ENCODE peak calls at places on chromosome 7, in four cellular contexts. T, M, B and U are unnamed samples.

GRCh38 chr7:44286182-44286617 is 39.2 kb downstream of the CAMK2B start:
- DNase-seq in T (no peak), M (peak; percentile 54), B (no peak), U (peak; percentile 36)

GRCh38 chr7:16801111-16801542 is 3.7 kb downstream of the AGR2 start:
- DNase-seq in T (peak; percentile 45), M (peak; percentile 59), B (peak; percentile 27), U (no peak)

GRCh38 chr7:84258628-84259027 is 64.0 kb upstream of the SEMA3A start:
- DNase-seq in T (no peak), M (no peak), B (no peak), U (no peak)

GRCh38 chr7:151493083-151493482 is 26.6 kb downstream of the RHEB start:
- DNase-seq in T (no peak), M (no peak), B (no peak), U (no peak)

GRCh38 chr7:43834463-43835251 is 34.7 kb downstream of the MRPS24 start:
- DNase-seq in T (no peak), M (no peak), B (no peak), U (no peak)

GRCh38 chr7:155408657-155409586 is 49.0 kb upstream of the EN2 start:
- DNase-seq in T (peak; percentile 61), M (no peak), B (peak; percentile 20), U (peak; percentile 23)

GRCh38 chr7:81235896-81236479 is 317.1 kb upstream of the SEMA3C start:
- DNase-seq in T (no peak), M (no peak), B (no peak), U (no peak)

GRCh38 chr7:81611805-81612204 is 158.0 kb downstream of the HGF start:
- DNase-seq in T (no peak), M (no peak), B (no peak), U (no peak)

GRCh38 chr7:29224726-29225125 is 30.2 kb downstream of the CHN2 start:
- DNase-seq in T (no peak), M (no peak), B (no peak), U (no peak)

GRCh38 chr7:134357486-134357885 is 40.8 kb upstream of the SLC35B4 start:
- DNase-seq in T (peak; percentile 31), M (no peak), B (no peak), U (no peak)

GRCh38 chr7:84722086-84722485 is 464.8 kb downstream of the SEMA3D start:
- DNase-seq in T (no peak), M (no peak), B (no peak), U (no peak)

GRCh38 chr7:142753366-142753765 is 4.1 kb downstream of the PRSS1 start:
- DNase-seq in T (no peak), M (no peak), B (no peak), U (no peak)

GRCh38 chr7:92988051-92988450 is 129.7 kb downstream of the SAMD9 start:
- DNase-seq in T (peak; percentile 8), M (peak; percentile 31), B (peak; percentile 54), U (no peak)

GRCh38 chr7:74105992-74106391 is 22.4 kb downstream of the LIMK1 start:
- DNase-seq in T (no peak), M (no peak), B (no peak), U (no peak)

GRCh38 chr7:155741061-155741460 is 71.2 kb downstream of the SHH start:
- DNase-seq in T (no peak), M (no peak), B (no peak), U (no peak)

GRCh38 chr7:82506702-82507101 is 63.1 kb upstream of the CACNA2D1 start:
- DNase-seq in T (no peak), M (no peak), B (no peak), U (no peak)

GRCh38 chr7:123185756-123186155 is 14.0 kb downstream of the SLC13A1 start:
- DNase-seq in T (no peak), M (no peak), B (no peak), U (no peak)

GRCh38 chr7:74379938-74380337 is 73.8 kb upstream of the GTF2IRD1 start:
- DNase-seq in T (no peak), M (peak; percentile 6), B (no peak), U (no peak)

DNA sequence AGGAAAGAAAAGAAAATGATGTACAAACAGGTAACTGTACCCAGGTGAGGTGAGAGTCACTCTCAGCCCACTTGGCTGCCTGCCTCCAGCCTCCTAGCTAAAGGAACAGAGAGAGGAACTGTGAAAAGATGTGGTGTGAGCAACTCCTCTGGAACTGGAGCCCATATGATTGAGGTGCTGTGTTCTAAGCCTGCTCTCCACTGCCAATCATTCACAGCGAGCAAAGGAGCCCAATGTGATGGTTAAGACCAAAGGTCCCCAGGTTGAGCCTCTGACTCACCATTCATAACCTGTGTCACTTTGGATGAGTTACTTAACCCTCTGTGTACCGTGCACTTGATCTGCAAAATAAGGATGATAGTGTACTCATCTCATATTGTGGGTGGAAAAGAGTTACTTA is 868.1 kb upstream of the AUTS2 start:
- DNase-seq in T (no peak), M (no peak), B (peak; percentile 6), U (no peak)
- TF ChIP-seq ELF4 in T (no peak), M (no peak), B (no peak), U (no peak)

GRCh38 chr7:105219771-105220160 is 169.0 kb downstream of the SRPK2 start:
- DNase-seq in T (no peak), M (no peak), B (no peak), U (no peak)
- TF ChIP-seq ELF4 in T (no peak), M (no peak), B (no peak), U (no peak)

GRCh38 chr7:1852781-1853618 is 182.9 kb downstream of the ELFN1 start:
- DNase-seq in T (no peak), M (no peak), B (no peak), U (peak; percentile 9)
- TF ChIP-seq ELF4 in T (no peak), M (no peak), B (no peak), U (no peak)

GRCh38 chr7:105637755-105638154 is 56.5 kb upstream of the EFCAB10 start:
- DNase-seq in T (no peak), M (no peak), B (no peak), U (no peak)
- TF ChIP-seq ELF4 in T (no peak), M (no peak), B (no peak), U (no peak)

DNA sequence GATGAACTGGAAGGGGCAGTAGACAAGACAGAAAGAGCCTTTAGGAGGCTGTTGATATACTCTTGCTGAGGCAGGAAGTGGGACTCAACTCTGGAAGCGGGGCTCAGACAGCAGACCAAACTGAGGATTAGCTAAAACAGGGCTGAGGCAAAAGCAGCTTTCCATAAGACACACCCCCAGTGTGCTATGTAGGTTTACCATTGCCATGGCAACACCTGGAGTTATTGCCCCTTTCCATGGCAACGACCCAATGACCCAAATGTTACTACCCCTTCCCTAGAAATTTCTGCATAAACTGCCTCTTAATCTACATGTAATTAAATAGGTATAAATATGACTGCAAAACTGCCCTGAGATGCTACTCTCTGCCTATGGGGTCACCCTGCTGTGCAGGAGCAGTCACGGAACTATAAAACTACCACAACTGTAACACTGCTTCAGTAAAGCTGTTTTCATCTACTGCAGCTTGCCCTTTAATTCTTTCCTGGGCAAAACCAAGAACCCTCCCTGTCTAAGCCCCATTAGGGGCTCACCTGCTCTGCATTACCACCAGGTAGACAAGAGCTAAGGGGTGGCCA is 348.4 kb upstream of the PODXL start:
- DNase-seq in T (no peak), M (no peak), B (no peak), U (no peak)
- TF ChIP-seq ELF4 in T (no peak), M (no peak), B (no peak), U (no peak)

GRCh38 chr7:69531050-69531449 is 67.2 kb upstream of the AUTS2 start:
- DNase-seq in T (no peak), M (no peak), B (no peak), U (no peak)

GRCh38 chr7:69527706-69528105 is 70.6 kb upstream of the AUTS2 start:
- DNase-seq in T (no peak), M (no peak), B (no peak), U (no peak)

GRCh38 chr7:69526570-69526969 is 71.7 kb upstream of the AUTS2 start:
- DNase-seq in T (no peak), M (no peak), B (no peak), U (no peak)
- TF ChIP-seq ELF4 in T (no peak), M (no peak), B (no peak), U (no peak)

GRCh38 chr7:55887786-55888185 is 530 bp downstream of the ZNF713 start:
- DNase-seq in T (peak; percentile 24), M (peak; percentile 30), B (no peak), U (no peak)
- TF ChIP-seq ELF4 in T (no peak), M (no peak), B (no peak), U (no peak)

GRCh38 chr7:99864041-99864440 is 12.8 kb downstream of the OR2AE1 start:
- DNase-seq in T (no peak), M (no peak), B (no peak), U (no peak)

GRCh38 chr7:99855236-99855635 is 21.6 kb downstream of the OR2AE1 start:
- DNase-seq in T (no peak), M (no peak), B (no peak), U (no peak)

DNA sequence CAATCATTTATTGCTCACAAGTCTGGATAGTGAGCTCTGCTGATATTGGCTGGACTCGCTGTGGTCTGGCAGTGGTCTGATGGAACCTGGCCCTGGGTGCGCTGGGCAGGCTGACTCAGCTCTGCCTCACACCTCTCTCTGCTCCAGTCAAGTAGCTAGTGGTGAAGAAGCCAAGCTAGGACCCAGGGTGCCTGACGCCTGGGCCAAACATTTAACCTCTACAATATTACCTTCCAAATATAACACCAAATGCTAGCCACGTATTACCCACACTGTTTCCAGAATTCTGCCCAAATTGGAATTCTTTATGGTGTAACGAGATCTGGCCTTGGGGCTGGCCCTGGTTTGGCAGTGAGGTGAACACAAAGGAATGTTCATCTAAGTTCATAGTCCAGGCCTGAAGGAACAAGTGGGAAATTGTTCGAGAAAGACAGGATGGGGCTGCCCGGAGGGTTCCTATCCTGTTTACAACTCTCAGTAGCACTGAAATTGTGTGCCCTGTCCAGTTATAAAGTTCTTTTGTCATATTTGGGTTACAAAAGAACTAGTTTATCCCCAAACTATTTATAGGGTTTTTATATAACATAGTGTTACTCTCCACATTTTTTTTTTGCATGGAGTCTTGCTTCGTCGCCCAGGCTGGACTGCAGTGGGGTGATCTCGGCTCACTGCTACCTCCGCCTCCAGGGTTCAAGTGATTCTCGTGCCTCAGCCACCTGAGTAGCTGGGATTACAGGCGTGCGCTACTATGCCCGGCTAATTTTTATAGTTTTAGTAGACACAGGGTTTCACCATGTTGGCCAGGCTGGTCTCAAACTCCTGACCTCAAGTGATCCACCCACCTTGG is 16.3 kb downstream of the OR2AE1 start:
- DNase-seq in T (no peak), M (no peak), B (peak; percentile 97), U (no peak)
- TF ChIP-seq ELF4 in T (no peak), M (no peak), B (no peak), U (no peak)

GRCh38 chr7:152709307-152710133 is 33.6 kb upstream of the XRCC2 start:
- DNase-seq in T (no peak), M (peak; percentile 32), B (no peak), U (no peak)
- TF ChIP-seq ELF4 in T (no peak), M (no peak), B (no peak), U (no peak)